ENCODE peak calls at places on chromosome 2, in ten cellular contexts. V is GM12865; A is right lobe of liver; Z is AG09309; R is H54; E is C1 segment of cervical spinal cord; H is OCI-LY7; G is aorta; M is MG63; J is activated T-helper 1 cell treated with anti-CD3 and anti-CD28 coated beads, Interleukin-2, amount 50 U/mL, for 16 hours. O is an unnamed sample.

GRCh38 chr2:218883491-218884490 is 3.1 kb downstream of the WNT10A start:
- DNase-seq in V (no peak), A (no peak), Z (no peak), R (no peak), E (no peak), H (peak), G (peak), M (no peak), J (peak), O (peak)

GRCh38 chr2:209470466-209470865 is 46.6 kb downstream of the MAP2 start:
- DNase-seq in V (no peak), A (no peak), Z (no peak), R (no peak), E (no peak), H (no peak), G (no peak), M (no peak), J (no peak), O (no peak)

GRCh38 chr2:74559912-74560311 is 5.4 kb downstream of the DOK1 start:
- DNase-seq in V (no peak), A (no peak), Z (no peak), R (no peak), E (no peak), H (no peak), G (no peak), M (no peak), J (no peak), O (no peak)

GRCh38 chr2:46943881-46944798 is 28.5 kb upstream of the MCFD2 start:
- DNase-seq in V (peak), A (no peak), Z (no peak), R (no peak), E (no peak), H (peak), G (no peak), M (no peak), J (peak), O (no peak)

GRCh38 chr2:173087214-173087581 is 11.6 kb downstream of the MAP3K20 start:
- DNase-seq in V (no peak), A (no peak), Z (no peak), R (no peak), E (no peak), H (no peak), G (no peak), M (no peak), J (no peak), O (no peak)

GRCh38 chr2:177225965-177226360 is 13.4 kb downstream of the HNRNPA3 start:
- DNase-seq in V (no peak), A (no peak), Z (no peak), R (no peak), E (no peak), H (no peak), G (no peak), M (no peak), J (no peak), O (no peak)

GRCh38 chr2:216057688-216058193 is 23.9 kb downstream of the PECR start:
- DNase-seq in V (peak), A (no peak), Z (peak), R (no peak), E (peak), H (peak), G (no peak), M (no peak), J (peak), O (peak)

GRCh38 chr2:226357816-226358215 is 441.8 kb downstream of the IRS1 start:
- DNase-seq in V (no peak), A (no peak), Z (no peak), R (no peak), E (no peak), H (no peak), G (no peak), M (no peak), J (no peak), O (no peak)

GRCh38 chr2:179177694-179178093 is 86.9 kb downstream of the SESTD1 start:
- DNase-seq in V (no peak), A (no peak), Z (no peak), R (no peak), E (no peak), H (no peak), G (no peak), M (no peak), J (no peak), O (no peak)

GRCh38 chr2:162123806-162124758 is 28.0 kb downstream of the GCG start:
- DNase-seq in V (peak), A (no peak), Z (no peak), R (no peak), E (no peak), H (peak), G (no peak), M (no peak), J (no peak), O (peak)

GRCh38 chr2:40192864-40193669 is 258.8 kb downstream of the SLC8A1 start:
- DNase-seq in V (no peak), A (no peak), Z (no peak), R (no peak), E (no peak), H (no peak), G (no peak), M (no peak), J (no peak), O (peak)

GRCh38 chr2:239737144-239737463 is 288.0 kb downstream of the NDUFA10 start:
- DNase-seq in V (no peak), A (peak), Z (no peak), R (no peak), E (no peak), H (no peak), G (no peak), M (no peak), J (no peak), O (no peak)

GRCh38 chr2:129299756-129300155 is 679.7 kb upstream of the RAB6C start:
- DNase-seq in V (no peak), A (no peak), Z (no peak), R (no peak), E (no peak), H (no peak), G (no peak), M (no peak), J (no peak), O (no peak)

GRCh38 chr2:53422979-53423378 is 344.6 kb upstream of the CHAC2 start:
- DNase-seq in V (peak), A (no peak), Z (peak), R (peak), E (no peak), H (peak), G (no peak), M (peak), J (no peak), O (peak)

GRCh38 chr2:174846941-174847938 is 83.0 kb upstream of the CHRNA1 start:
- DNase-seq in V (no peak), A (no peak), Z (peak), R (no peak), E (no peak), H (no peak), G (no peak), M (no peak), J (no peak), O (no peak)

GRCh38 chr2:98036349-98037000 is 40.7 kb upstream of the TMEM131 start:
- DNase-seq in V (no peak), A (no peak), Z (no peak), R (no peak), E (no peak), H (no peak), G (no peak), M (no peak), J (no peak), O (no peak)

GRCh38 chr2:99810241-99810640 is 320.4 kb upstream of the REV1 start:
- DNase-seq in V (no peak), A (no peak), Z (no peak), R (no peak), E (no peak), H (no peak), G (no peak), M (no peak), J (no peak), O (no peak)

GRCh38 chr2:105858868-105859693 is 114.4 kb downstream of the NCK2 start:
- DNase-seq in V (no peak), A (no peak), Z (no peak), R (no peak), E (no peak), H (no peak), G (no peak), M (no peak), J (no peak), O (no peak)